ENCODE peak calls at places on chromosomes 3 and 15, in eight cellular contexts. One of them, this sample, is unnamed.

GRCh38 chr15:79221696-79222095 is 60.8 kb upstream of the ANKRD34C start:
- DNase-seq in psoas muscle: no peak
- DNase-seq in WTC11: no peak
- DNase-seq in HFF-Myc: no peak
- DNase-seq in fibroblast of lung: no peak
- DNase-seq in glutamatergic neuron: no peak
- DNase-seq in upper lobe of right lung: no peak
- DNase-seq in fibroblast of villous mesenchyme: no peak
- DNase-seq in this sample: no peak

GRCh38 chr3:71183544-71183943 is 400.0 kb downstream of the FOXP1 start:
- DNase-seq in psoas muscle: no peak
- DNase-seq in WTC11: no peak
- DNase-seq in HFF-Myc: no peak
- DNase-seq in fibroblast of lung: no peak
- DNase-seq in glutamatergic neuron: no peak
- DNase-seq in upper lobe of right lung: no peak
- DNase-seq in fibroblast of villous mesenchyme: no peak
- DNase-seq in this sample: no peak

GRCh38 chr15:99345242-99345641 is 94.0 kb downstream of the LRRC28 start:
- DNase-seq in psoas muscle: no peak
- DNase-seq in WTC11: no peak
- DNase-seq in HFF-Myc: no peak
- DNase-seq in fibroblast of lung: no peak
- DNase-seq in glutamatergic neuron: no peak
- DNase-seq in upper lobe of right lung: no peak
- DNase-seq in fibroblast of villous mesenchyme: no peak
- DNase-seq in this sample: no peak

GRCh38 chr3:66425032-66425431 is 75.8 kb downstream of the LRIG1 start:
- DNase-seq in psoas muscle: peak
- DNase-seq in WTC11: no peak
- DNase-seq in HFF-Myc: no peak
- DNase-seq in fibroblast of lung: peak
- DNase-seq in glutamatergic neuron: no peak
- DNase-seq in upper lobe of right lung: no peak
- DNase-seq in fibroblast of villous mesenchyme: no peak
- DNase-seq in this sample: no peak

GRCh38 chr3:107956991-107957467 is 133.8 kb downstream of the CD47 start:
- DNase-seq in psoas muscle: peak
- DNase-seq in WTC11: no peak
- DNase-seq in HFF-Myc: peak
- DNase-seq in fibroblast of lung: peak
- DNase-seq in glutamatergic neuron: no peak
- DNase-seq in upper lobe of right lung: peak
- DNase-seq in fibroblast of villous mesenchyme: peak
- DNase-seq in this sample: peak

GRCh38 chr3:72347819-72348319 is 500.4 kb downstream of the SHQ1 start:
- DNase-seq in psoas muscle: peak
- DNase-seq in WTC11: peak
- DNase-seq in HFF-Myc: no peak
- DNase-seq in fibroblast of lung: peak
- DNase-seq in glutamatergic neuron: no peak
- DNase-seq in upper lobe of right lung: peak
- DNase-seq in fibroblast of villous mesenchyme: peak
- DNase-seq in this sample: peak

GRCh38 chr3:69646287-69647067 is 92.8 kb upstream of the MITF start:
- DNase-seq in psoas muscle: no peak
- DNase-seq in WTC11: no peak
- DNase-seq in HFF-Myc: no peak
- DNase-seq in fibroblast of lung: no peak
- DNase-seq in glutamatergic neuron: no peak
- DNase-seq in upper lobe of right lung: no peak
- DNase-seq in fibroblast of villous mesenchyme: no peak
- DNase-seq in this sample: no peak

GRCh38 chr3:32488609-32489008 is 14.0 kb downstream of the CMTM6 start:
- DNase-seq in psoas muscle: no peak
- DNase-seq in WTC11: no peak
- DNase-seq in HFF-Myc: no peak
- DNase-seq in fibroblast of lung: no peak
- DNase-seq in glutamatergic neuron: no peak
- DNase-seq in upper lobe of right lung: no peak
- DNase-seq in fibroblast of villous mesenchyme: peak
- DNase-seq in this sample: no peak

GRCh38 chr3:33897306-33897705 is 98.9 kb downstream of the PDCD6IP start:
- DNase-seq in psoas muscle: no peak
- DNase-seq in WTC11: no peak
- DNase-seq in HFF-Myc: no peak
- DNase-seq in fibroblast of lung: no peak
- DNase-seq in glutamatergic neuron: no peak
- DNase-seq in upper lobe of right lung: no peak
- DNase-seq in fibroblast of villous mesenchyme: no peak
- DNase-seq in this sample: no peak

GRCh38 chr3:103813955-103814354 is 1379.1 kb downstream of the ZPLD1 start:
- DNase-seq in psoas muscle: no peak
- DNase-seq in WTC11: no peak
- DNase-seq in HFF-Myc: no peak
- DNase-seq in fibroblast of lung: no peak
- DNase-seq in glutamatergic neuron: no peak
- DNase-seq in upper lobe of right lung: no peak
- DNase-seq in fibroblast of villous mesenchyme: no peak
- DNase-seq in this sample: no peak

DNA sequence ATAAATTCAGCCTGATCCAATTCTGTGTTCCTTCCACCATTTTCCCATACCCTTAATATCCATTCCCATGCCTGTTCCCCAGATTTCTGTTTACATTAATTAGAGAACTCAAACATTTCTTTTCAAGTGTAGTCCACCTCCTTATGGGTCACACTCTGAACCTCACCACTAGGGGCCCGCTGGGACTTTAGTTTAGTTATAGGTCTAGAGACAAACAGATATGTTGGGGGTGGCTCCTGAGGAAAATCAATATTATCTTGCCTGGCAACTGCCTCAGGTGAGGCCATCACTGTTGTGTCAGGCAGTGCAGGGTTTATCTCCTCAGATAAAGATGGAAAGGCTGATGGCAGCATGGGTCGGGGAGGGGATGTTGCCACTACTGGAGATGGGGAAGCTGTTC is 72.8 kb downstream of the CLDN1 start:
- DNase-seq in psoas muscle: no peak
- DNase-seq in WTC11: no peak
- DNase-seq in HFF-Myc: no peak
- DNase-seq in fibroblast of lung: no peak
- DNase-seq in glutamatergic neuron: no peak
- DNase-seq in upper lobe of right lung: no peak
- DNase-seq in fibroblast of villous mesenchyme: no peak
- DNase-seq in this sample: no peak
- TF ChIP-seq CTCF in psoas muscle: no peak
- TF ChIP-seq CTCF in WTC11: no peak
- TF ChIP-seq CTCF in HFF-Myc: no peak
- TF ChIP-seq CTCF in fibroblast of lung: no peak
- TF ChIP-seq CTCF in glutamatergic neuron: no peak
- TF ChIP-seq CTCF in upper lobe of right lung: no peak
- TF ChIP-seq CTCF in fibroblast of villous mesenchyme: no peak
- TF ChIP-seq CTCF in this sample: no peak

DNA sequence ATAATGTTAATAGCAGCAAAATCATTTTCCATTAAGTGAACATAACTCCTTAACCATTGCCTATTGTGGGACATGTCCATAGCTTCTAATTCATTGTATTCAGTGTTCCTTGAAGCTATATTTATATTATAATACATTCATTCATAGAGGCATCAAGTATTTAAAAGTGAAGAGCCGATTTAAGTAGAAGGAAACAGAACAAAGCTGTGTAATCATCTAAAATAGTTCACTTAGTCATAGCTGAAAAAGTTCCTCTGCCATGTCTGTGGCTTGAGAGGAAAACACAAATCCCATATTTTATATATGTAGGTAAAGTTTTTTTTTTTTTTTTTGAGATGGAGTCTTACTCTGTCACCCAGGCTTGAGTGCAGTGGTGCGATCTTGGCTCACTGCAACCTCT is 54.5 kb downstream of the TMEM108 start:
- DNase-seq in psoas muscle: no peak
- DNase-seq in WTC11: no peak
- DNase-seq in HFF-Myc: no peak
- DNase-seq in fibroblast of lung: no peak
- DNase-seq in glutamatergic neuron: no peak
- DNase-seq in upper lobe of right lung: no peak
- DNase-seq in fibroblast of villous mesenchyme: no peak
- DNase-seq in this sample: no peak
- TF ChIP-seq CTCF in psoas muscle: no peak
- TF ChIP-seq CTCF in WTC11: no peak
- TF ChIP-seq CTCF in HFF-Myc: no peak
- TF ChIP-seq CTCF in fibroblast of lung: no peak
- TF ChIP-seq CTCF in glutamatergic neuron: no peak
- TF ChIP-seq CTCF in upper lobe of right lung: no peak
- TF ChIP-seq CTCF in fibroblast of villous mesenchyme: no peak
- TF ChIP-seq CTCF in this sample: no peak

GRCh38 chr3:157447026-157447694 is 10.5 kb downstream of the PTX3 start:
- DNase-seq in psoas muscle: no peak
- DNase-seq in WTC11: no peak
- DNase-seq in HFF-Myc: no peak
- DNase-seq in fibroblast of lung: peak
- DNase-seq in glutamatergic neuron: no peak
- DNase-seq in upper lobe of right lung: no peak
- DNase-seq in fibroblast of villous mesenchyme: peak
- DNase-seq in this sample: peak
- TF ChIP-seq CTCF in psoas muscle: peak
- TF ChIP-seq CTCF in WTC11: no peak
- TF ChIP-seq CTCF in HFF-Myc: peak
- TF ChIP-seq CTCF in fibroblast of lung: peak
- TF ChIP-seq CTCF in glutamatergic neuron: no peak
- TF ChIP-seq CTCF in upper lobe of right lung: peak
- TF ChIP-seq CTCF in fibroblast of villous mesenchyme: peak
- TF ChIP-seq CTCF in this sample: peak

DNA sequence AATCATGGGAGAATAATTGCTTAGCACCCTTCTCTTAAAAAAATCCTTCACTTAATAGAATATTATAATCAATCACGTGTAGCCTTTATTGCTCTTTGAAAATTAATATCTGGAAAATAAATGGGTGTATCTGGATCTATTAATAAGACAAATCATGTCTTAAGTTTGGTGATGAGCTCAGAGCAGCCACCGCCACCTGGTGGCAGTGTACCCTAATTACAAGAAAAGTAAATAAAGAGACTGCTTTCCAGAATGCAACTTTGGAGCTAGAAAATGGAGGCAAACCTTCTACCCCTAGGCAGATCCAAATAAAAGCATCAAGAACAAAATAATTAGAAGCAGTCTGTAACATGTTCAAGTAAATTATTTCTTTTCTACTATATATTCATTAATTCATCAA is 43.5 kb downstream of the EPHB1 start:
- DNase-seq in psoas muscle: no peak
- DNase-seq in WTC11: no peak
- DNase-seq in HFF-Myc: no peak
- DNase-seq in fibroblast of lung: no peak
- DNase-seq in glutamatergic neuron: no peak
- DNase-seq in upper lobe of right lung: no peak
- DNase-seq in fibroblast of villous mesenchyme: no peak
- DNase-seq in this sample: no peak
- TF ChIP-seq CTCF in psoas muscle: peak
- TF ChIP-seq CTCF in WTC11: peak
- TF ChIP-seq CTCF in HFF-Myc: peak
- TF ChIP-seq CTCF in fibroblast of lung: peak
- TF ChIP-seq CTCF in glutamatergic neuron: peak
- TF ChIP-seq CTCF in upper lobe of right lung: peak
- TF ChIP-seq CTCF in fibroblast of villous mesenchyme: peak
- TF ChIP-seq CTCF in this sample: peak

GRCh38 chr15:63891079-63891762 is 57.5 kb upstream of the HERC1 start:
- DNase-seq in psoas muscle: peak
- DNase-seq in WTC11: peak
- DNase-seq in HFF-Myc: no peak
- DNase-seq in fibroblast of lung: peak
- DNase-seq in glutamatergic neuron: peak
- DNase-seq in upper lobe of right lung: peak
- DNase-seq in fibroblast of villous mesenchyme: peak
- DNase-seq in this sample: peak
- TF ChIP-seq CTCF in psoas muscle: peak
- TF ChIP-seq CTCF in WTC11: peak
- TF ChIP-seq CTCF in HFF-Myc: peak
- TF ChIP-seq CTCF in fibroblast of lung: peak
- TF ChIP-seq CTCF in glutamatergic neuron: peak
- TF ChIP-seq CTCF in upper lobe of right lung: peak
- TF ChIP-seq CTCF in fibroblast of villous mesenchyme: peak
- TF ChIP-seq CTCF in this sample: peak

DNA sequence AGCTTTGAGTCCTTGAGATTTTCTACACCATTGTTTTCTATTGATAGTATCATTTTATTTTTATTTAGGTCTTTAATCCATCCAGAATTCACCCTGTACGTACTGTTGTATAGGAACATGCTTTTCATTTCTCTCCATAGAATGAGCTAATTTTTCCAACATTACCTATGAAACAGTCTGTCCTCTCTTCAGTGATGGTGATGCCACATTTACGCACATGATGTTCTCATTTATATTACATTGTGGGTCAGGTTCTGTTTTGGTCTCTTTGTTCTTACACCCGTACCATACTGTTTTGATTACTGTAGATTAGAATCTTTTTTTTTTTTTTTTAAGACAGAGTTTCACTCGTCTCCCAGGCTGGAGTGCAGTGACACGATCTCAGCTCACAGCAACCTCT is 17.7 kb upstream of the VWA5B2 start:
- DNase-seq in psoas muscle: no peak
- DNase-seq in WTC11: no peak
- DNase-seq in HFF-Myc: no peak
- DNase-seq in fibroblast of lung: no peak
- DNase-seq in glutamatergic neuron: no peak
- DNase-seq in upper lobe of right lung: no peak
- DNase-seq in fibroblast of villous mesenchyme: no peak
- DNase-seq in this sample: no peak
- TF ChIP-seq CTCF in psoas muscle: no peak
- TF ChIP-seq CTCF in WTC11: no peak
- TF ChIP-seq CTCF in HFF-Myc: no peak
- TF ChIP-seq CTCF in fibroblast of lung: no peak
- TF ChIP-seq CTCF in glutamatergic neuron: no peak
- TF ChIP-seq CTCF in upper lobe of right lung: no peak
- TF ChIP-seq CTCF in fibroblast of villous mesenchyme: no peak
- TF ChIP-seq CTCF in this sample: no peak

GRCh38 chr3:113873293-113873692 is 34.7 kb downstream of the GRAMD1C start:
- DNase-seq in psoas muscle: no peak
- DNase-seq in WTC11: no peak
- DNase-seq in HFF-Myc: no peak
- DNase-seq in fibroblast of lung: no peak
- DNase-seq in glutamatergic neuron: no peak
- DNase-seq in upper lobe of right lung: no peak
- DNase-seq in fibroblast of villous mesenchyme: no peak
- DNase-seq in this sample: no peak

GRCh38 chr3:113878403-113878802 is 39.8 kb downstream of the GRAMD1C start:
- DNase-seq in psoas muscle: no peak
- DNase-seq in WTC11: no peak
- DNase-seq in HFF-Myc: no peak
- DNase-seq in fibroblast of lung: no peak
- DNase-seq in glutamatergic neuron: no peak
- DNase-seq in upper lobe of right lung: no peak
- DNase-seq in fibroblast of villous mesenchyme: no peak
- DNase-seq in this sample: no peak

GRCh38 chr3:113873814-113874526 is 35.4 kb downstream of the GRAMD1C start:
- DNase-seq in psoas muscle: no peak
- DNase-seq in WTC11: no peak
- DNase-seq in HFF-Myc: no peak
- DNase-seq in fibroblast of lung: no peak
- DNase-seq in glutamatergic neuron: no peak
- DNase-seq in upper lobe of right lung: no peak
- DNase-seq in fibroblast of villous mesenchyme: no peak
- DNase-seq in this sample: no peak
- TF ChIP-seq CTCF in psoas muscle: no peak
- TF ChIP-seq CTCF in WTC11: no peak
- TF ChIP-seq CTCF in HFF-Myc: no peak
- TF ChIP-seq CTCF in fibroblast of lung: no peak
- TF ChIP-seq CTCF in glutamatergic neuron: no peak
- TF ChIP-seq CTCF in upper lobe of right lung: no peak
- TF ChIP-seq CTCF in fibroblast of villous mesenchyme: no peak
- TF ChIP-seq CTCF in this sample: no peak